ENCODE peak calls at places on chromosomes 7 and 10, in ten cellular contexts. R is NCI-H1105 treated with DMSO at 0.1 percent for 48 hours; M is nephron progenitor cell; T is HL-60; D is OCI-LY7; F is NCI-H748 treated with DMSO at 0.1 percent for 48 hours; Y is heart left ventricle; Q is activated effector memory CD4-positive, alpha-beta T cell treated with Interleukin-2 at 50 U/mL for 16 hours; S is GF-D8; O is colonic mucosa. U is an unnamed sample.

GRCh38 chr10:5561704-5562645 is 37.2 kb downstream of the CALML3 start:
- DNase-seq in M (no peak), Y (no peak), S (no peak), R (no peak), Q (no peak), F (no peak), O (no peak), D (no peak), T (no peak), U (no peak)

GRCh38 chr10:88066876-88067275 is 203.5 kb downstream of the PTEN start:
- DNase-seq in Q (no peak), S (peak), D (peak), Y (no peak), O (no peak), M (no peak), R (no peak), F (no peak), T (peak), U (peak)

GRCh38 chr7:47792521-47793121 is 155.6 kb downstream of the PKD1L1 start:
- DNase-seq in Y (no peak), D (peak), M (no peak), F (no peak), T (no peak), R (no peak), Q (no peak), O (no peak), S (no peak), U (no peak)

GRCh38 chr7:14834456-14834855 is 68.1 kb downstream of the DGKB start:
- DNase-seq in F (no peak), M (no peak), S (no peak), Y (peak), D (no peak), T (no peak), Q (no peak), O (no peak), R (no peak), U (no peak)

GRCh38 chr7:159022238-159022993 is 122.3 kb downstream of the VIPR2 start:
- DNase-seq in R (no peak), F (no peak), Q (no peak), S (no peak), M (no peak), D (no peak), O (no peak), T (no peak), Y (no peak), U (no peak)

GRCh38 chr7:16945372-16945771 is 63.6 kb upstream of the AGR3 start:
- DNase-seq in R (no peak), Q (no peak), T (no peak), M (no peak), O (no peak), Y (no peak), S (no peak), F (no peak), D (no peak), U (no peak)

GRCh38 chr7:38283107-38283506 is 9.7 kb upstream of the TARP start:
- DNase-seq in S (no peak), R (no peak), F (no peak), D (no peak), O (no peak), Y (no peak), M (no peak), Q (no peak), T (no peak), U (no peak)

GRCh38 chr10:129391464-129391863 is 75.6 kb upstream of the MGMT start:
- DNase-seq in M (no peak), R (no peak), S (no peak), D (no peak), T (no peak), O (no peak), F (no peak), Y (no peak), Q (no peak), U (no peak)

GRCh38 chr7:159152816-159153215 is 8.1 kb upstream of the VIPR2 start:
- DNase-seq in S (no peak), Q (no peak), M (no peak), T (no peak), F (no peak), O (no peak), R (no peak), Y (no peak), D (no peak), U (no peak)

GRCh38 chr7:43480581-43480980 is 102.3 kb upstream of the STK17A start:
- DNase-seq in M (no peak), Q (no peak), D (no peak), F (no peak), T (no peak), O (no peak), S (no peak), R (no peak), Y (no peak), U (no peak)

GRCh38 chr10:53664620-53665019 is 892.0 kb upstream of the MBL2 start:
- DNase-seq in Q (no peak), S (no peak), R (peak), F (peak), M (peak), D (no peak), T (no peak), O (peak), Y (no peak), U (no peak)

GRCh38 chr10:124539935-124540641 is 78.5 kb downstream of the LHPP start:
- DNase-seq in S (no peak), Q (peak), O (peak), F (no peak), Y (peak), M (peak), T (no peak), D (peak), R (no peak), U (no peak)

GRCh38 chr10:32953277-32953927 is 4.6 kb downstream of the ITGB1 start:
- DNase-seq in S (no peak), T (no peak), D (no peak), F (no peak), R (no peak), M (no peak), Q (no peak), O (no peak), Y (no peak), U (no peak)

GRCh38 chr7:27130540-27131389 is at the start of gene HOXA4:
- DNase-seq in Y (peak), M (peak), D (peak), Q (peak), S (no peak), T (peak), F (peak), R (no peak), O (peak), U (no peak)

GRCh38 chr10:43222296-43222695 is 44.6 kb downstream of the RASGEF1A start:
- DNase-seq in T (no peak), O (no peak), R (no peak), M (no peak), Y (peak), F (no peak), Q (no peak), S (no peak), D (no peak), U (no peak)

GRCh38 chr7:40297741-40298311 is 163.0 kb downstream of the SUGCT start:
- DNase-seq in Q (no peak), M (no peak), T (no peak), R (no peak), S (no peak), Y (no peak), F (no peak), D (no peak), O (no peak), U (no peak)

GRCh38 chr7:153061913-153062528 is 302.5 kb downstream of the ACTR3B start:
- DNase-seq in R (no peak), Y (no peak), F (no peak), T (no peak), O (no peak), M (peak), S (no peak), D (no peak), Q (no peak), U (no peak)

GRCh38 chr10:89310092-89310886 is 8.4 kb downstream of the IFIT2 start:
- DNase-seq in Q (no peak), R (no peak), F (no peak), O (no peak), D (no peak), Y (no peak), T (no peak), M (no peak), S (no peak), U (no peak)

GRCh38 chr7:134789967-134790685 is 10.7 kb downstream of the CALD1 start:
- DNase-seq in T (no peak), F (no peak), Y (peak), R (peak), D (no peak), S (no peak), Q (no peak), O (peak), M (no peak), U (no peak)

GRCh38 chr7:26167293-26167934 is 15.4 kb downstream of the NFE2L3 start:
- DNase-seq in Q (no peak), O (no peak), R (no peak), T (no peak), S (no peak), F (no peak), D (no peak), M (no peak), Y (no peak), U (no peak)

GRCh38 chr10:72736176-72736795 is 44.3 kb downstream of the MCU start:
- DNase-seq in S (peak), O (no peak), R (no peak), Y (no peak), T (no peak), Q (no peak), F (peak), D (no peak), M (no peak), U (no peak)

GRCh38 chr10:132396495-132397035 is 435 bp upstream of the PWWP2B start:
- DNase-seq in S (no peak), F (no peak), M (peak), R (no peak), D (peak), Q (peak), O (no peak), Y (peak), T (peak), U (peak)

GRCh38 chr7:34058791-34059550 is 153.6 kb downstream of the BMPER start:
- DNase-seq in S (no peak), O (no peak), Y (no peak), D (no peak), F (no peak), T (no peak), M (no peak), Q (no peak), R (peak), U (no peak)

GRCh38 chr10:28728396-28728795 is 51.1 kb downstream of the BAMBI start:
- DNase-seq in R (no peak), T (no peak), D (no peak), Q (no peak), F (no peak), O (no peak), M (no peak), Y (no peak), S (no peak), U (no peak)

GRCh38 chr7:158695726-158696452 is 8.7 kb downstream of the NCAPG2 start:
- DNase-seq in D (no peak), Y (peak), F (no peak), Q (peak), M (no peak), O (peak), T (no peak), S (peak), R (peak), U (peak)

GRCh38 chr10:124268976-124269375 is 149.7 kb downstream of the OAT start:
- DNase-seq in Q (no peak), S (no peak), R (no peak), M (no peak), Y (no peak), O (no peak), D (no peak), F (no peak), T (no peak), U (no peak)

GRCh38 chr7:133629696-133630095 is 376.8 kb downstream of the EXOC4 start:
- DNase-seq in Y (no peak), Q (no peak), O (no peak), S (no peak), T (no peak), R (no peak), D (no peak), M (no peak), F (no peak), U (no peak)

GRCh38 chr10:67815571-67816059 is 22.4 kb downstream of the DNAJC12 start:
- DNase-seq in S (no peak), O (no peak), Q (no peak), D (no peak), R (no peak), F (no peak), Y (no peak), M (no peak), T (no peak), U (no peak)

GRCh38 chr7:35717516-35717915 is 22.6 kb upstream of the HERPUD2 start:
- DNase-seq in Q (no peak), F (no peak), R (no peak), T (no peak), Y (no peak), M (no peak), O (no peak), S (no peak), D (no peak), U (no peak)

GRCh38 chr10:62183857-62184805 is 84.5 kb downstream of the RTKN2 start:
- DNase-seq in S (no peak), F (no peak), M (no peak), O (no peak), Q (no peak), T (no peak), D (no peak), Y (no peak), R (no peak), U (no peak)

GRCh38 chr10:72204724-72205123 is 11.1 kb upstream of the ANAPC16 start:
- DNase-seq in M (no peak), Y (no peak), D (no peak), F (no peak), R (no peak), T (no peak), Q (no peak), O (no peak), S (no peak), U (no peak)

GRCh38 chr7:118327179-118327578 is 102.7 kb downstream of the ANKRD7 start:
- DNase-seq in D (no peak), Y (no peak), T (no peak), R (no peak), O (no peak), S (no peak), Q (no peak), F (no peak), M (no peak), U (no peak)

GRCh38 chr7:150937848-150938561 is 40.1 kb downstream of the KCNH2 start:
- DNase-seq in Y (no peak), O (no peak), Q (peak), F (no peak), D (no peak), T (no peak), S (peak), M (no peak), R (no peak), U (no peak)

GRCh38 chr10:12465385-12466136 is 116.2 kb downstream of the CAMK1D start:
- DNase-seq in F (no peak), R (no peak), D (no peak), Y (no peak), Q (no peak), O (no peak), M (no peak), T (no peak), S (no peak), U (no peak)

GRCh38 chr10:119761106-119761505 is 35.3 kb downstream of the INPP5F start:
- DNase-seq in Q (no peak), T (no peak), Y (no peak), S (no peak), F (no peak), R (no peak), M (no peak), O (no peak), D (no peak), U (no peak)

GRCh38 chr7:157641866-157642265 is 305.1 kb downstream of the DNAJB6 start:
- DNase-seq in Q (no peak), D (no peak), R (no peak), M (no peak), T (no peak), O (no peak), F (no peak), S (no peak), Y (no peak), U (no peak)

GRCh38 chr10:63622097-63622496 is 100.9 kb downstream of the REEP3 start:
- DNase-seq in D (no peak), M (no peak), Y (no peak), O (no peak), Q (no peak), S (no peak), F (no peak), T (no peak), R (no peak), U (no peak)

GRCh38 chr10:75430000-75430763 is 1.2 kb upstream of the LRMDA start:
- DNase-seq in Q (no peak), M (peak), S (peak), Y (peak), O (peak), T (peak), F (no peak), D (peak), R (peak), U (no peak)

GRCh38 chr7:83849135-83849534 is 200.2 kb upstream of the SEMA3E start:
- DNase-seq in D (no peak), M (no peak), S (no peak), T (no peak), Y (no peak), F (no peak), R (no peak), O (no peak), Q (no peak), U (no peak)